ENCODE peak calls at places on chromosomes 4 and X, in six cellular contexts. A is nucleus accumbens, G is LoVo, E is NCI-H1694, V is EL, X is pancreas. D is an unnamed sample.
A peak's percentile ranks its signal among the peaks of the same experiment; 100 is the strongest.

GRCh38 chr4:139015948-139016451 is 419 bp downstream of the NOCT start:
- DNase-seq in A (no peak), G (peak; percentile 24), E (peak; percentile 3), V (peak; percentile 39), X (peak; percentile 75), D (no peak)

GRCh38 chr4:6992728-6993655 is 50.2 kb upstream of the TADA2B start:
- DNase-seq in A (no peak), G (no peak), E (no peak), V (no peak), X (no peak), D (peak; percentile 40)

GRCh38 chr4:15410750-15411149 is 17.1 kb upstream of the C1QTNF7 start:
- DNase-seq in A (no peak), G (no peak), E (no peak), V (no peak), X (no peak), D (no peak)

GRCh38 chr4:89316931-89317366 is 9.3 kb upstream of the GPRIN3 start:
- DNase-seq in A (no peak), G (no peak), E (no peak), V (no peak), X (no peak), D (no peak)

GRCh38 chr4:152356428-152357034 is 179.4 kb downstream of the FBXW7 start:
- DNase-seq in A (no peak), G (no peak), E (no peak), V (peak; percentile 43), X (no peak), D (peak; percentile 40)

GRCh38 chrX:23980063-23980462 is 46.9 kb downstream of the KLHL15 start:
- DNase-seq in A (no peak), G (no peak), E (no peak), V (no peak), X (no peak), D (no peak)

GRCh38 chrX:85084770-85085393 is 81.2 kb downstream of the APOOL start:
- DNase-seq in A (no peak), G (peak; percentile 7), E (no peak), V (peak; percentile 19), X (no peak), D (no peak)

GRCh38 chrX:44474410-44474809 is 68.2 kb downstream of the FUNDC1 start:
- DNase-seq in A (no peak), G (no peak), E (no peak), V (peak; percentile 61), X (no peak), D (no peak)

GRCh38 chr4:13240066-13240465 is 244.1 kb downstream of the RAB28 start:
- DNase-seq in A (no peak), G (no peak), E (no peak), V (peak; percentile 22), X (no peak), D (no peak)

GRCh38 chrX:17456526-17456925 is 81.5 kb downstream of the NHS start:
- DNase-seq in A (peak; percentile 1), G (no peak), E (peak; percentile 58), V (no peak), X (no peak), D (no peak)

GRCh38 chrX:15619053-15619772 is 18.5 kb upstream of the ACE2 start:
- DNase-seq in A (no peak), G (peak; percentile 82), E (no peak), V (peak; percentile 2), X (no peak), D (peak; percentile 95)

GRCh38 chr4:15003441-15003890 is 1.2 kb downstream of the CPEB2 start:
- DNase-seq in A (peak; percentile 12), G (no peak), E (no peak), V (no peak), X (peak; percentile 90), D (peak; percentile 45)

GRCh38 chr4:92091335-92091734 is 212.4 kb upstream of the GRID2 start:
- DNase-seq in A (no peak), G (no peak), E (no peak), V (peak; percentile 6), X (no peak), D (no peak)

GRCh38 chrX:140087865-140088264 is 122.5 kb upstream of the CXorf66 start:
- DNase-seq in A (no peak), G (no peak), E (no peak), V (no peak), X (no peak), D (no peak)

GRCh38 chr4:174929346-174929745 is 11.2 kb downstream of the ADAM29 start:
- DNase-seq in A (no peak), G (no peak), E (no peak), V (no peak), X (no peak), D (no peak)

GRCh38 chr4:125551451-125551850 is 236.7 kb downstream of the FAT4 start:
- DNase-seq in A (no peak), G (no peak), E (no peak), V (no peak), X (no peak), D (no peak)

GRCh38 chrX:72392816-72393800 is 87.4 kb upstream of the CITED1 start:
- DNase-seq in A (no peak), G (no peak), E (no peak), V (no peak), X (no peak), D (no peak)

GRCh38 chrX:65537229-65537628 is 2.6 kb upstream of the LAS1L start:
- DNase-seq in A (no peak), G (no peak), E (no peak), V (peak; percentile 56), X (no peak), D (no peak)

GRCh38 chrX:54042609-54043010 is 1.7 kb downstream of the PHF8 start:
- DNase-seq in A (peak; percentile 15), G (peak; percentile 34), E (peak; percentile 16), V (peak; percentile 70), X (peak; percentile 60), D (peak; percentile 43)

GRCh38 chr4:150232029-150232428 is 153.8 kb downstream of the DCLK2 start:
- DNase-seq in A (no peak), G (no peak), E (no peak), V (no peak), X (no peak), D (no peak)

GRCh38 chrX:153832732-153833131 is 2.4 kb upstream of the PDZD4 start:
- DNase-seq in A (no peak), G (no peak), E (no peak), V (no peak), X (no peak), D (no peak)

GRCh38 chr4:40736910-40737309 is 12.8 kb upstream of the NSUN7 start:
- DNase-seq in A (no peak), G (peak; percentile 24), E (peak; percentile 18), V (peak; percentile 30), X (no peak), D (peak; percentile 39)

GRCh38 chrX:116318672-116319071 is 117.7 kb upstream of the SLC6A14 start:
- DNase-seq in A (no peak), G (peak; percentile 10), E (no peak), V (no peak), X (no peak), D (peak; percentile 60)

GRCh38 chrX:67500617-67501016 is 43.2 kb upstream of the AR start:
- DNase-seq in A (no peak), G (no peak), E (no peak), V (no peak), X (no peak), D (no peak)

GRCh38 chr4:26356067-26356466 is 35.3 kb downstream of the RBPJ start:
- DNase-seq in A (no peak), G (no peak), E (no peak), V (no peak), X (no peak), D (no peak)

GRCh38 chrX:154365052-154365600 is 9.3 kb downstream of the FLNA start:
- DNase-seq in A (no peak), G (no peak), E (no peak), V (no peak), X (no peak), D (no peak)

GRCh38 chr4:174420317-174420716 is 102.0 kb downstream of the HPGD start:
- DNase-seq in A (no peak), G (no peak), E (no peak), V (no peak), X (no peak), D (no peak)

D was measured in PC-9.